ENCODE peak calls at places on chromosomes 13 and 19, in five cellular contexts. N is Ammon's horn; V is activated effector memory CD4-positive, alpha-beta T cell treated with anti-CD3 and anti-CD28 coated beads, Interleukin-2, amount 50 U/mL, for 16 hours; S is breast epithelium; F is MCF 10A. C is an unnamed sample.

GRCh38 chr13:30832845-30833332 is 73.2 kb upstream of the MEDAG start:
- DNase-seq in N (no peak), V (peak), S (peak), F (peak), C (no peak)

GRCh38 chr19:48635263-48635965 is 1.8 kb downstream of the DBP start:
- DNase-seq in N (peak), V (peak), S (no peak), F (peak), C (peak)

GRCh38 chr19:6851359-6851758 is 36.0 kb upstream of the ADGRE1 start:
- DNase-seq in N (no peak), V (no peak), S (no peak), F (no peak), C (no peak)

GRCh38 chr19:7550987-7551761 is 15.7 kb downstream of the PNPLA6 start:
- DNase-seq in N (peak), V (peak), S (peak), F (no peak), C (peak)

GRCh38 chr19:45607071-45608029 is 5.3 kb upstream of the GPR4 start:
- DNase-seq in N (peak), V (peak), S (peak), F (peak), C (peak)

GRCh38 chr13:68551701-68552522 is 1321.8 kb upstream of the PCDH9 start:
- DNase-seq in N (no peak), V (no peak), S (no peak), F (peak), C (no peak)

GRCh38 chr13:84983321-84983720 is 815.9 kb downstream of the SLITRK6 start:
- DNase-seq in N (no peak), V (no peak), S (no peak), F (no peak), C (no peak)

GRCh38 chr13:26561636-26562537 is 4.4 kb downstream of the WASF3 start:
- DNase-seq in N (peak), V (no peak), S (no peak), F (no peak), C (no peak)

GRCh38 chr19:50387176-50387867 is 3.2 kb downstream of the POLD1 start:
- DNase-seq in N (peak), V (no peak), S (no peak), F (peak), C (no peak)

GRCh38 chr13:69948016-69948415 is 159.6 kb upstream of the ATXN8OS start:
- DNase-seq in N (no peak), V (no peak), S (no peak), F (no peak), C (no peak)

GRCh38 chr19:7382694-7383093 is 34.0 kb downstream of the ARHGEF18 start:
- DNase-seq in N (no peak), V (no peak), S (no peak), F (no peak), C (no peak)

GRCh38 chr13:49395416-49396277 is 48.2 kb downstream of the CAB39L start:
- DNase-seq in N (no peak), V (no peak), S (no peak), F (no peak), C (no peak)

GRCh38 chr19:31334849-31335624 is 14.2 kb downstream of the TSHZ3 start:
- DNase-seq in N (no peak), V (peak), S (no peak), F (no peak), C (no peak)

GRCh38 chr13:36519432-36519831 is 87.1 kb downstream of the CCNA1 start:
- DNase-seq in N (no peak), V (no peak), S (no peak), F (no peak), C (no peak)

C was measured in naive B cell.